ENCODE peak calls at places on chromosomes 3 and 15, in six cellular contexts. T, C, A, O, Q and Y are unnamed samples.

GRCh38 chr15:100234158-100235029 is 107.4 kb downstream of the ADAMTS17 start:
- DNase-seq in T (no peak), C (no peak), A (no peak), O (no peak), Q (no peak), Y (peak; percentile 5)

GRCh38 chr3:117892991-117893390 is 1141.7 kb downstream of the IGSF11 start:
- DNase-seq in T (no peak), C (no peak), A (no peak), O (no peak), Q (no peak), Y (peak; percentile 7)

GRCh38 chr3:14988988-14989394 is 41.6 kb downstream of the NR2C2 start:
- DNase-seq in T (peak; percentile 81), C (peak; percentile 70), A (no peak), O (no peak), Q (no peak), Y (no peak)

GRCh38 chr15:67370206-67370954 is 115.8 kb downstream of the IQCH start:
- DNase-seq in T (no peak), C (no peak), A (no peak), O (no peak), Q (no peak), Y (no peak)

GRCh38 chr3:143737065-143737464 is 111.2 kb downstream of the SLC9A9 start:
- DNase-seq in T (no peak), C (no peak), A (no peak), O (no peak), Q (no peak), Y (no peak)

GRCh38 chr15:64865998-64866520 is 24.3 kb downstream of the PLEKHO2 start:
- DNase-seq in T (no peak), C (peak; percentile 84), A (no peak), O (peak; percentile 40), Q (no peak), Y (peak; percentile 98)

GRCh38 chr15:31278056-31278445 is 48.6 kb upstream of the KLF13 start:
- DNase-seq in T (no peak), C (peak; percentile 27), A (no peak), O (no peak), Q (no peak), Y (no peak)

GRCh38 chr3:1969269-1969668 is 129.4 kb upstream of the CNTN4 start:
- DNase-seq in T (no peak), C (no peak), A (no peak), O (no peak), Q (no peak), Y (no peak)

GRCh38 chr15:77461486-77461885 is 40.8 kb downstream of the HMG20A start:
- DNase-seq in T (no peak), C (no peak), A (no peak), O (no peak), Q (no peak), Y (no peak)

GRCh38 chr15:75597667-75598341 is 18.7 kb upstream of the PTPN9 start:
- DNase-seq in T (no peak), C (peak; percentile 36), A (no peak), O (no peak), Q (no peak), Y (peak; percentile 55)

GRCh38 chr15:31263751-31264533 is 62.7 kb upstream of the KLF13 start:
- DNase-seq in T (peak; percentile 74), C (peak; percentile 24), A (peak; percentile 69), O (peak; percentile 70), Q (peak; percentile 92), Y (no peak)

GRCh38 chr3:36843065-36844051 is 79.0 kb upstream of the DCLK3 start:
- DNase-seq in T (peak; percentile 25), C (peak; percentile 83), A (no peak), O (no peak), Q (no peak), Y (peak; percentile 73)

GRCh38 chr3:76586471-76586870 is 453.4 kb upstream of the ROBO2 start:
- DNase-seq in T (no peak), C (no peak), A (no peak), O (no peak), Q (no peak), Y (peak; percentile 51)

GRCh38 chr3:86161493-86161892 is 829.5 kb downstream of the VGLL3 start:
- DNase-seq in T (no peak), C (no peak), A (no peak), O (no peak), Q (no peak), Y (no peak)

GRCh38 chr3:195195321-195196209 is 75.4 kb downstream of the XXYLT1 start:
- DNase-seq in T (no peak), C (peak; percentile 59), A (peak; percentile 77), O (peak; percentile 59), Q (no peak), Y (peak; percentile 55)

GRCh38 chr3:55485208-55485791 is 1.8 kb downstream of the WNT5A start:
- DNase-seq in T (peak; percentile 85), C (peak; percentile 88), A (peak; percentile 33), O (peak; percentile 83), Q (peak; percentile 83), Y (peak; percentile 91)

GRCh38 chr3:185253645-185254410 is at the start of gene EHHADH:
- DNase-seq in T (peak; percentile 70), C (peak; percentile 67), A (peak; percentile 92), O (peak; percentile 61), Q (peak; percentile 91), Y (peak; percentile 63)

GRCh38 chr3:42270561-42270960 is 4.6 kb upstream of the CCK start:
- DNase-seq in T (no peak), C (no peak), A (no peak), O (no peak), Q (no peak), Y (no peak)